ENCODE peak calls at places on chromosomes 6 and 20, in six cellular contexts. D is mesothelial cell of epicardium, J is bronchial epithelial cell, R is SK-N-SH, Z is right atrium auricular region, S is BJ. H is an unnamed sample.

GRCh38 chr6:120526576-120526975 is 807.7 kb downstream of the TBC1D32 start:
- DNase-seq in D (no peak), J (no peak), R (no peak), Z (no peak), S (no peak), H (no peak)

GRCh38 chr6:168171673-168172352 is 92.8 kb upstream of the FRMD1 start:
- DNase-seq in D (no peak), J (no peak), R (no peak), Z (no peak), S (no peak), H (no peak)

GRCh38 chr6:72974276-72974675 is 251.0 kb downstream of the KHDC1L start:
- DNase-seq in D (no peak), J (no peak), R (no peak), Z (no peak), S (no peak), H (no peak)

GRCh38 chr6:168101201-168102092 is 22.4 kb upstream of the FRMD1 start:
- DNase-seq in D (no peak), J (no peak), R (no peak), Z (no peak), S (no peak), H (no peak)

GRCh38 chr20:8389381-8390368 is 257.6 kb downstream of the PLCB1 start:
- DNase-seq in D (no peak), J (peak; percentile 29), R (peak; percentile 27), Z (no peak), S (no peak), H (peak; percentile 72)

GRCh38 chr6:139407718-139408222 is 33.3 kb upstream of the CITED2 start:
- DNase-seq in D (no peak), J (peak; percentile 97), R (no peak), Z (no peak), S (peak; percentile 100), H (peak; percentile 97)

GRCh38 chr20:64196831-64197418 is 32.7 kb downstream of the MYT1 start:
- DNase-seq in D (no peak), J (no peak), R (no peak), Z (no peak), S (no peak), H (no peak)

GRCh38 chr6:5054427-5054873 is 30.7 kb upstream of the PPP1R3G start:
- DNase-seq in D (no peak), J (no peak), R (no peak), Z (no peak), S (no peak), H (peak; percentile 47)

GRCh38 chr20:36177716-36178115 is 23.2 kb downstream of the EPB41L1 start:
- DNase-seq in D (no peak), J (no peak), R (no peak), Z (no peak), S (no peak), H (no peak)

DNA sequence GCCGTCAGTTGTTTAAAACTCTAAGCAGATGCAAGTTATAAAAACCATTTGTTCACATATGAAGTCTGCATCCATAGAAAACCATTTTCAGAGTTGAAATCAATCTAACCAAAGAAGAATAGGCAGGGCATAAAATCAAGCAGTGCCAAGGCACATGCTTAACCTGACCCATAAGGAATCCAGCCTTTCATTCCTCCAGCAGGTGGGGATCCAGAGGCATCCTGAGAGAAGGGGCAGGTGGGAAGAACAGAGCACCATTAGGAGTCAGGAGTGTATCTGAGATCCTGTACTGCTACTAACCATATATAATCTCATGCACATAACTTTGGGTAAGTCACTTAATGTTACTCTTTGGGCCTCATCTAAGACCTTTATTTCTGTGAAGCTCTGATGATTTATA is 29.4 kb upstream of the FOXO3 start:
- DNase-seq in D (no peak), J (no peak), R (no peak), Z (no peak), S (no peak), H (no peak)
- TF ChIP-seq CTCF in D (no peak), J (no peak), R (no peak), Z (no peak), S (no peak), H (no peak)

DNA sequence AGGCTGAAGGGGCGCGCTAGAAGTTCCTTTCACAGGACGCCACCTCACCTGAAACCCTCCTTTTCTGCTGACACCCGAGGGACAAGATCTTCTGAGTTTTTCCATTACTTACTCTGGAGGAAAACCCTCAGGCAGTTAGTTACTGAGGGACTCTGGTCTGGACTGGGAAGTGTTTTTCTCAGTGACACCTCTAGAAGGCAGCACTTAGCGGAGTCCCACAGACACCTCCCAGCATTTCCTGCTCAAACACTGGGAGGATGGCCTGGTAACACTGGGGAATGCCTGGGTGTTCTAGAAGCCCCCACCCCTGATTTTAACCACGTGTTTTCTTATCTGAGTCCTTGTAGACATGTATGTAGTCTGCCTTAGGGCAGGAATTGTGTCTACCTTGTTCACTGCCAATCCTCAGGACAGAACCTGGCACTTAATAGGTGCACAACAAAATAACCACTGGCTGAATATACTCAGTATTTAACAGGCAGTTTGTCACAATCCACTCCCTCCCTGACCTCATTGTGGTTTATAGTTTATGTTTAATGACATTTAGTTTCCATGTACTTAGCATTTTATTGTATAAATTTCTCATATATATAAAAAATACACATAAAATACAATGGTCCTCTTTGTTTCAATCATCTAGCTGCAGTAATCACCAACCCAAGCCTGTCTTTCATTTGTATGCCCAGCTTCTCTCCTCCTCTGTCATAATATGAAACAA is 4.8 kb downstream of the GSTA3 start:
- DNase-seq in D (no peak), J (no peak), R (no peak), Z (no peak), S (no peak), H (peak; percentile 22)
- TF ChIP-seq CTCF in D (no peak), J (peak; percentile 22), R (peak; percentile 39), Z (no peak), S (peak; percentile 28), H (peak; percentile 46)

GRCh38 chr6:156174026-156174880 is 602.9 kb upstream of the ARID1B start:
- DNase-seq in D (no peak), J (no peak), R (no peak), Z (no peak), S (no peak), H (no peak)

GRCh38 chr6:156175433-156175832 is 601.7 kb upstream of the ARID1B start:
- DNase-seq in D (no peak), J (no peak), R (no peak), Z (no peak), S (no peak), H (no peak)

GRCh38 chr6:156175971-156176421 is 601.2 kb upstream of the ARID1B start:
- DNase-seq in D (no peak), J (no peak), R (peak; percentile 64), Z (no peak), S (no peak), H (no peak)
- TF ChIP-seq CTCF in D (no peak), J (no peak), R (peak; percentile 31), Z (no peak), S (no peak), H (no peak)

GRCh38 chr6:153301602-153302001 is 170.5 kb upstream of the RGS17 start:
- DNase-seq in D (no peak), J (no peak), R (no peak), Z (no peak), S (no peak), H (no peak)
- TF ChIP-seq CTCF in D (no peak), J (no peak), R (no peak), Z (no peak), S (no peak), H (no peak)

DNA sequence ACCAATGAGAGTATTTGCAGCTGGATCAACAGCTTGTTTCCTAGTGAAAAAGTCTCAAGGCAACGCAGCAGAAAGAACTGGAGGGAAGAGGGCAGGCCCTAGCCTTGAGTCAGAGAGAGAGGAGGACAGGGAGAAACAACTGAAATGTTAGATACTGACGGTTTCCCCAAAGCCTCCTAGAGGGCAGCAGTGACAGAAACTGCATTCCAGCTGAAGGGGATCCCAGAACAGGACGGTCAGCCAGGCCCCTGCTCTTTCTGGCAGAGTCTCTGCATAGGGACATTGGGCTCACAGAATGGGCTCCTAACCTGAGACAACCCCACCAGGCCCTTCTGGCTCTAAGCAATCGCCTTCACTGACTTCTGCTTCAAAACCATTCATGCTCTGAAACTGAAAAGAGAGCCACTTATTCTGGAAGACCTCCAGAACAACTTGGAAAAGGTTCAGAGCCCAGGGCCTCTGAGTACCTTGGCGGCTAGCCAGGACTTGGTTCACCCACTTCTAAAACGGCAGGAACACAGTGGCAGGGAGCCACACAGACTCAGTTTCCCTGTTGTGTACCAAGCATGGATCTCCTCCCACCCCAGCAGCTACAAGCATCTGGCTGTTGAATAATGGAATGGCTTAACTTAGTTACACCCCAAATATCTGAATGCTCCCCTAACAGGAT is 72.9 kb downstream of the PSMB1 start:
- DNase-seq in D (no peak), J (no peak), R (no peak), Z (no peak), S (no peak), H (peak; percentile 34)
- TF ChIP-seq CTCF in D (no peak), J (no peak), R (peak; percentile 7), Z (no peak), S (peak; percentile 35), H (peak; percentile 28)

GRCh38 chr20:24918579-24919566 is 30.2 kb upstream of the CST7 start:
- DNase-seq in D (no peak), J (no peak), R (no peak), Z (no peak), S (no peak), H (no peak)
- TF ChIP-seq CTCF in D (no peak), J (no peak), R (no peak), Z (no peak), S (no peak), H (no peak)

GRCh38 chr20:61430228-61430624 is 178.2 kb downstream of the CDH4 start:
- DNase-seq in D (no peak), J (no peak), R (peak; percentile 42), Z (no peak), S (no peak), H (no peak)
- TF ChIP-seq CTCF in D (no peak), J (no peak), R (no peak), Z (no peak), S (no peak), H (no peak)

DNA sequence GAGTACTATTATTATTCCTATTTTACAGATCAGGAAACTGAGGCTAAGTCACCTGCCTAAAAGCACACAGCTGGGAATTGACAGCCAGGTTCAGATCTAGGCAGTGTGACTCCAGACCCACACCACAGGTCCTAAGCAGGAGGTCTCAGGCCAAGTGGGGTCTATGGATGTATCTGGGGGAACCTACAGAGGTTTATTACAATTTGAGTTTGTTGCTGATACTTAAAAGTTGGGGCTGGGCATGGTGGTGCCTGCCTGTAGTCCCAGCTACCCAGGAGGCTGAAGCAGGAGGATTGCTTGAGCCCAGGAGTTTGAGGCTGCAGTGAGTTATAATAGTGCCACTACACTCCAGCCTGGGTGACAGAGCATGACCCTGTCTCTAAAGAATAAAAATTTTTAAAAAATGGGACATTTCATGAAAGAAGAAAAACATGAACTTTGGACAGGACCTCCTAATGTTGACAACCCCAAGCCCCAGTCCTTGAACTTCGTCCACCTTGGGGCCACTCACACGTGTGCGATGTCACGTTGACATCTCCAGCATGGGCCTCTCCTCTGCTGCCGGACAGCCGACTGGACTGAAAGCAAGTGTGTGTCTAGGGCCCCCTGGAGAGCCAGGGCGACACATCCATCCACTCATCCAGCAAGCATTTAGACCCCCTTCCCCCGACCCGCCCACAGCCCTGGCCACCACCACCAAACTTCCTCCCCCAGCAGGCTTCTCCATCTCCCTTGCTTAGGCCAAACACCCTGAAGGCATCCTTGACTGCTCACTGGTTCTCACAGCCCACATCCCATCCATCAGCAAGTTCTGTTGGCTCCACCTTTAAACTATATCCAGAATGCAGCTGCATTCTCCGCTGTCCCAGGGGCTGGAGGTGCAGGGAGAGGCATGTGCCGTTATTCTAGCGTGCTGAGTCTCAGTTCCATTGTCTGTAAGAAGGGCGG is 40.0 kb downstream of the NOL4L start:
- DNase-seq in D (no peak), J (no peak), R (no peak), Z (no peak), S (no peak), H (no peak)
- TF ChIP-seq CTCF in D (no peak), J (no peak), R (no peak), Z (no peak), S (no peak), H (no peak)

GRCh38 chr20:9966966-9967365 is 67.8 kb upstream of the ANKEF1 start:
- DNase-seq in D (no peak), J (peak; percentile 13), R (peak; percentile 30), Z (no peak), S (no peak), H (peak; percentile 26)
- TF ChIP-seq CTCF in D (no peak), J (peak; percentile 38), R (peak; percentile 41), Z (no peak), S (peak; percentile 35), H (peak; percentile 54)